ENCODE peak calls at places on chromosomes 6 and 20, in five cellular contexts. X, K, E, V and B are unnamed samples.

GRCh38 chr6:692858-693736 is at the start of gene EXOC2:
- DNase-seq in K (peak; percentile 85), V (peak; percentile 76), E (peak; percentile 83), X (peak; percentile 74), B (peak; percentile 91)

GRCh38 chr6:161085246-161085645 is 93.7 kb downstream of the MAP3K4 start:
- DNase-seq in E (no peak), K (no peak), X (no peak), V (no peak), B (no peak)

GRCh38 chr6:12403946-12404647 is 113.9 kb downstream of the EDN1 start:
- DNase-seq in E (no peak), K (peak; percentile 18), V (no peak), X (no peak), B (no peak)

GRCh38 chr6:156862711-156863110 is 85.5 kb downstream of the ARID1B start:
- DNase-seq in V (no peak), X (no peak), E (no peak), K (no peak), B (peak; percentile 6)

GRCh38 chr20:35049776-35050352 is 42.7 kb downstream of the TRPC4AP start:
- DNase-seq in V (no peak), X (no peak), E (no peak), K (no peak), B (no peak)

GRCh38 chr6:16985484-16986284 is 116.2 kb upstream of the STMND1 start:
- DNase-seq in E (no peak), X (no peak), V (no peak), K (peak; percentile 60), B (no peak)

GRCh38 chr20:46119028-46119546 is 973 bp downstream of the CD40 start:
- DNase-seq in E (no peak), K (no peak), V (no peak), X (no peak), B (no peak)

GRCh38 chr20:37566590-37567330 is 39.1 kb upstream of the BLCAP start:
- DNase-seq in X (no peak), V (no peak), K (no peak), E (no peak), B (no peak)

GRCh38 chr6:16690244-16691142 is 70.8 kb downstream of the ATXN1 start:
- DNase-seq in K (peak; percentile 84), V (no peak), E (no peak), X (no peak), B (peak; percentile 54)

GRCh38 chr6:14849224-14849623 is 396.6 kb upstream of the JARID2 start:
- DNase-seq in K (no peak), V (no peak), X (no peak), E (no peak), B (no peak)

GRCh38 chr20:62887147-62887859 is 25.7 kb upstream of the TCFL5 start:
- DNase-seq in X (peak; percentile 42), E (no peak), K (peak; percentile 91), V (no peak), B (no peak)

GRCh38 chr6:22445946-22446345 is 123.4 kb upstream of the HDGFL1 start:
- DNase-seq in X (no peak), V (no peak), E (no peak), K (no peak), B (no peak)

GRCh38 chr6:91449539-91449938 is 862.7 kb upstream of the MAP3K7 start:
- DNase-seq in E (no peak), V (no peak), K (no peak), X (no peak), B (no peak)

GRCh38 chr6:187252-187840 is 104.9 kb upstream of the DUSP22 start:
- DNase-seq in E (no peak), X (no peak), K (peak; percentile 3), V (no peak), B (no peak)

GRCh38 chr6:52574709-52575489 is 2.0 kb downstream of the TRAM2 start:
- DNase-seq in X (no peak), V (peak; percentile 29), K (peak; percentile 52), E (no peak), B (peak; percentile 13)

GRCh38 chr6:31083742-31084354 is 28.5 kb downstream of the C6orf15 start:
- DNase-seq in E (no peak), V (no peak), K (peak; percentile 76), X (no peak), B (peak; percentile 11)

GRCh38 chr6:53124131-53124800 is 24.4 kb downstream of the GCM1 start:
- DNase-seq in E (no peak), K (no peak), V (no peak), X (no peak), B (no peak)

GRCh38 chr6:165389534-165389933 is 80.1 kb upstream of the C6orf118 start:
- DNase-seq in V (no peak), E (no peak), K (no peak), X (no peak), B (no peak)

GRCh38 chr6:126947070-126947469 is 171.4 kb upstream of the RSPO3 start:
- DNase-seq in K (no peak), X (no peak), V (no peak), E (no peak), B (no peak)

GRCh38 chr6:55917756-55918415 is 42.5 kb upstream of the BMP5 start:
- DNase-seq in V (no peak), K (no peak), X (no peak), E (no peak), B (no peak)

GRCh38 chr6:34226731-34227586 is 9.7 kb upstream of the HMGA1 start:
- DNase-seq in K (no peak), E (no peak), X (no peak), V (no peak), B (no peak)

GRCh38 chr6:138089325-138089724 is 17.9 kb downstream of the PERP start:
- DNase-seq in V (no peak), X (no peak), K (no peak), E (no peak), B (no peak)

GRCh38 chr6:134853111-134854055 is 96.5 kb downstream of the ALDH8A1 start:
- DNase-seq in E (no peak), K (peak; percentile 92), V (no peak), X (no peak), B (no peak)

GRCh38 chr6:150069707-150070106 is 786 bp upstream of the ULBP3 start:
- DNase-seq in K (no peak), X (no peak), E (no peak), V (no peak), B (no peak)

GRCh38 chr6:147870745-147871144 is 362.3 kb downstream of the SAMD5 start:
- DNase-seq in K (no peak), V (no peak), X (no peak), E (no peak), B (no peak)

GRCh38 chr6:88983532-88983931 is 20.1 kb upstream of the RNGTT start:
- DNase-seq in K (peak; percentile 77), V (no peak), E (no peak), X (no peak), B (no peak)

GRCh38 chr20:18778993-18779392 is 34.6 kb upstream of the SCP2D1 start:
- DNase-seq in V (no peak), X (no peak), E (no peak), K (no peak), B (no peak)

GRCh38 chr6:18997375-18997826 is 610.3 kb downstream of the RNF144B start:
- DNase-seq in V (no peak), K (peak; percentile 73), X (no peak), E (peak; percentile 24), B (no peak)

GRCh38 chr20:16434087-16434664 is 139.1 kb downstream of the KIF16B start:
- DNase-seq in E (no peak), V (peak; percentile 15), K (peak; percentile 31), X (peak; percentile 9), B (peak; percentile 40)

GRCh38 chr6:149474108-149474935 is 10.5 kb downstream of the ZC3H12D start:
- DNase-seq in E (no peak), K (no peak), V (no peak), X (no peak), B (no peak)

GRCh38 chr6:32617751-32618150 is 19.5 kb upstream of the HLA-DQA1 start:
- DNase-seq in V (no peak), K (no peak), X (no peak), E (no peak), B (no peak)